ENCODE peak calls at places on chromosome 22, in six cellular contexts. S is ACHN; K is activated effector memory CD4-positive, alpha-beta T cell treated with Interleukin-2 at 50 U/mL for 16 hours; W is activated CD4-positive, alpha-beta T cell treated with anti-CD3 and anti-CD28 coated beads for 36 hours; O is EL; H is stimulated activated CD4-positive, alpha-beta T cell treated with anti-CD3 and anti-CD28 coated beads, TNF-alpha, amount 100 ng/mL, for 48 hours. V is an unnamed sample.

GRCh38 chr22:49264696-49265095 is 563.0 kb downstream of the BRD1 start:
- DNase-seq in S (no peak), O (no peak), K (no peak), H (no peak), W (no peak), V (no peak)

GRCh38 chr22:43917523-43917922 is 6.1 kb upstream of the PNPLA3 start:
- DNase-seq in O (peak), K (no peak), S (no peak), H (no peak), W (no peak), V (no peak)

GRCh38 chr22:40044870-40045834 is 50.4 kb downstream of the FAM83F start:
- DNase-seq in O (peak), K (peak), H (peak), S (peak), W (peak), V (no peak)

GRCh38 chr22:37190262-37190780 is 2.3 kb upstream of the C1QTNF6 start:
- DNase-seq in S (no peak), W (no peak), K (no peak), H (no peak), O (no peak), V (no peak)

GRCh38 chr22:30717331-30717921 is 22.8 kb downstream of the OSBP2 start:
- DNase-seq in S (peak), W (peak), K (no peak), O (peak), H (no peak), V (peak)

GRCh38 chr22:21876486-21877176 is 9.2 kb upstream of the MAPK1 start:
- DNase-seq in H (no peak), W (peak), S (no peak), O (peak), K (no peak), V (no peak)

GRCh38 chr22:25548866-25549464 is 15.5 kb upstream of the GRK3 start:
- DNase-seq in H (no peak), W (no peak), O (no peak), K (no peak), S (no peak), V (no peak)

GRCh38 chr22:31898911-31899310 is 45.4 kb upstream of the YWHAH start:
- DNase-seq in W (no peak), O (no peak), H (no peak), K (no peak), S (no peak), V (no peak)

GRCh38 chr22:47739216-47739615 is 976.8 kb downstream of the TBC1D22A start:
- DNase-seq in S (no peak), O (no peak), H (no peak), W (no peak), K (no peak), V (no peak)

GRCh38 chr22:42708393-42708792 is 12.3 kb downstream of the A4GALT start:
- DNase-seq in H (no peak), K (no peak), O (no peak), S (no peak), W (no peak), V (no peak)

GRCh38 chr22:31082606-31083376 is 1.7 kb downstream of the SMTN start:
- DNase-seq in S (peak), O (peak), H (peak), K (peak), W (peak), V (no peak)

GRCh38 chr22:48084041-48084748 is 1321.7 kb downstream of the TBC1D22A start:
- DNase-seq in O (no peak), H (no peak), S (no peak), K (no peak), W (no peak), V (no peak)

GRCh38 chr22:17878186-17878694 is 104.0 kb upstream of the BID start:
- DNase-seq in S (no peak), K (no peak), O (no peak), H (no peak), W (no peak), V (no peak)

GRCh38 chr22:40567106-40567505 is 69.4 kb downstream of the MRTFA start:
- DNase-seq in K (no peak), W (no peak), O (peak), S (no peak), H (no peak), V (no peak)

GRCh38 chr22:33883561-33883960 is 36.7 kb downstream of the LARGE1 start:
- DNase-seq in K (no peak), W (no peak), O (no peak), S (peak), H (no peak), V (no peak)

GRCh38 chr22:20906387-20906767 is 10.8 kb upstream of the CRKL start:
- DNase-seq in H (no peak), K (no peak), O (no peak), S (no peak), W (no peak), V (no peak)

GRCh38 chr22:19852177-19852781 is 2.4 kb downstream of the GNB1L start:
- DNase-seq in W (peak), K (no peak), H (no peak), O (no peak), S (no peak), V (no peak)

GRCh38 chr22:27542602-27543001 is 259.0 kb downstream of the MN1 start:
- DNase-seq in S (no peak), H (no peak), K (no peak), W (no peak), O (no peak), V (no peak)

GRCh38 chr22:43228330-43228729 is 41.4 kb upstream of the TTLL12 start:
- DNase-seq in W (peak), O (peak), S (peak), H (peak), K (no peak), V (no peak)

GRCh38 chr22:24230911-24231656 is 13.8 kb downstream of the GGT5 start:
- DNase-seq in K (peak), H (peak), S (peak), O (no peak), W (peak), V (no peak)

GRCh38 chr22:31262369-31263133 is 29.7 kb downstream of the PIK3IP1 start:
- DNase-seq in H (no peak), W (no peak), S (no peak), K (no peak), O (no peak), V (no peak)

GRCh38 chr22:23835773-23836144 is 3.0 kb downstream of the DERL3 start:
- DNase-seq in K (no peak), W (no peak), H (no peak), O (no peak), S (no peak), V (no peak)

GRCh38 chr22:41264408-41264941 is 21.5 kb downstream of the RANGAP1 start:
- DNase-seq in O (no peak), H (no peak), K (no peak), W (no peak), S (no peak), V (no peak)

GRCh38 chr22:29309332-29310064 is 3.0 kb downstream of the GAS2L1 start:
- DNase-seq in K (no peak), S (no peak), O (no peak), H (no peak), W (no peak), V (no peak)

GRCh38 chr22:43094085-43094484 is 4.9 kb upstream of the TTLL1 start:
- DNase-seq in K (no peak), S (no peak), H (no peak), O (peak), W (no peak), V (no peak)

GRCh38 chr22:28570697-28571373 is 108.8 kb downstream of the TTC28 start:
- DNase-seq in O (peak), H (no peak), S (no peak), K (no peak), W (no peak), V (no peak)

GRCh38 chr22:44427506-44428470 is 70.2 kb downstream of the RTL6 start:
- DNase-seq in K (no peak), H (no peak), O (no peak), S (no peak), W (no peak), V (no peak)

GRCh38 chr22:37806409-37807338 is 1.1 kb upstream of the GCAT start:
- DNase-seq in H (no peak), S (peak), O (peak), W (peak), K (no peak), V (no peak)

GRCh38 chr22:22593964-22594656 is 35.0 kb upstream of the PRAME start:
- DNase-seq in K (peak), W (peak), H (peak), S (peak), O (peak), V (peak)

V was measured in epithelial cell of proximal tubule.